ENCODE peak calls at places on chromosome 1, in seven cellular contexts. P is astrocyte of the spinal cord; M is upper lobe of right lung; E is Ammon's horn; I is epithelial cell of proximal tubule; N is esophagus muscularis mucosa; F is stimulated activated CD4-positive, alpha-beta T cell treated with anti-CD3 and anti-CD28 coated beads, Interleukin-15, amount 100 ng/mL, for 48 hours. A is an unnamed sample.

GRCh38 chr1:224632921-224633321 is 16.8 kb downstream of the CNIH3 start:
- DNase-seq in N (no peak), E (no peak), M (no peak), I (no peak), P (peak), F (no peak), A (no peak)

GRCh38 chr1:211932581-211933010 is 102.0 kb upstream of the LPGAT1 start:
- DNase-seq in E (no peak), F (no peak), N (peak), I (no peak), M (no peak), P (no peak), A (no peak)

GRCh38 chr1:165187020-165187628 is 169.4 kb downstream of the LMX1A start:
- DNase-seq in N (no peak), M (no peak), P (no peak), E (no peak), F (no peak), I (no peak), A (no peak)

GRCh38 chr1:234987415-234988159 is 141.1 kb downstream of the TOMM20 start:
- DNase-seq in N (peak), P (peak), E (no peak), M (no peak), I (no peak), F (no peak), A (peak)

GRCh38 chr1:61077676-61078521 is 4.5 kb upstream of the NFIA start:
- DNase-seq in M (peak), F (peak), N (peak), I (peak), E (peak), P (peak), A (peak)

GRCh38 chr1:44698138-44698537 is 23.6 kb downstream of the ARMH1 start:
- DNase-seq in I (no peak), F (no peak), E (no peak), N (no peak), M (no peak), P (no peak), A (no peak)

GRCh38 chr1:94988356-94988755 is 61.4 kb upstream of the CNN3 start:
- DNase-seq in M (no peak), F (no peak), P (no peak), I (no peak), N (peak), E (no peak), A (no peak)

GRCh38 chr1:240888039-240888786 is 276.3 kb upstream of the GREM2 start:
- DNase-seq in P (peak), F (no peak), I (no peak), N (no peak), M (no peak), E (no peak), A (no peak)

GRCh38 chr1:166273618-166274017 is 106.8 kb upstream of the FAM78B start:
- DNase-seq in N (no peak), E (no peak), I (no peak), F (no peak), P (no peak), M (no peak), A (no peak)

GRCh38 chr1:31859719-31860118 is 43.9 kb upstream of the SPOCD1 start:
- DNase-seq in M (no peak), E (no peak), N (no peak), F (no peak), P (no peak), I (no peak), A (no peak)

GRCh38 chr1:55588300-55588699 is 373.1 kb upstream of the USP24 start:
- DNase-seq in N (peak), E (no peak), F (no peak), I (no peak), P (no peak), M (no peak), A (no peak)

GRCh38 chr1:205258313-205259176 is 30.8 kb downstream of the TMCC2 start:
- DNase-seq in E (peak), M (no peak), F (no peak), N (no peak), I (no peak), P (peak), A (no peak)

GRCh38 chr1:87950369-87950768 is 621.7 kb downstream of the LMO4 start:
- DNase-seq in M (no peak), E (no peak), P (no peak), N (no peak), I (no peak), F (no peak), A (no peak)

GRCh38 chr1:102897537-102897936 is 210.8 kb downstream of the COL11A1 start:
- DNase-seq in I (no peak), F (no peak), N (no peak), E (no peak), M (no peak), P (peak), A (no peak)

GRCh38 chr1:1752671-1753606 is 25.3 kb downstream of the NADK start:
- DNase-seq in F (no peak), E (no peak), P (no peak), I (no peak), N (no peak), M (no peak), A (peak)

GRCh38 chr1:179047637-179048002 is 21.9 kb downstream of the FAM20B start:
- DNase-seq in P (peak), N (no peak), E (no peak), F (no peak), I (no peak), M (no peak), A (no peak)

GRCh38 chr1:2129256-2129943 is 65.2 kb downstream of the FAAP20 start:
- DNase-seq in E (no peak), F (no peak), N (no peak), M (peak), I (no peak), P (no peak), A (peak)

GRCh38 chr1:2413495-2414296 is 1.3 kb upstream of the PEX10 start:
- DNase-seq in E (no peak), M (no peak), P (no peak), F (no peak), I (no peak), N (no peak), A (no peak)

GRCh38 chr1:221274373-221274772 is 395.1 kb downstream of the HLX start:
- DNase-seq in E (no peak), N (no peak), I (no peak), F (no peak), M (no peak), P (no peak), A (no peak)

GRCh38 chr1:215568287-215568692 is 1.2 kb downstream of the KCTD3 start:
- DNase-seq in I (no peak), N (no peak), F (no peak), E (peak), P (peak), M (no peak), A (no peak)

GRCh38 chr1:243942196-243943150 is 92.4 kb upstream of the AKT3 start:
- DNase-seq in M (no peak), I (no peak), P (no peak), E (peak), N (peak), F (no peak), A (no peak)

GRCh38 chr1:154404511-154404931 is 622 bp upstream of the IL6R start:
- DNase-seq in F (no peak), P (no peak), N (no peak), E (no peak), I (no peak), M (peak), A (no peak)

GRCh38 chr1:100034465-100034864 is 64.7 kb downstream of the SLC35A3 start:
- DNase-seq in E (peak), M (no peak), P (peak), I (no peak), F (no peak), N (no peak), A (no peak)

GRCh38 chr1:3714814-3715213 is 37.4 kb upstream of the CCDC27 start:
- DNase-seq in F (no peak), E (no peak), M (no peak), N (no peak), I (no peak), P (no peak), A (no peak)

GRCh38 chr1:231036416-231036815 is 3.6 kb downstream of the FAM89A start:
- DNase-seq in E (peak), N (no peak), P (no peak), M (no peak), I (no peak), F (no peak), A (no peak)

GRCh38 chr1:3863231-3863935 is 6.1 kb downstream of the DFFB start:
- DNase-seq in M (no peak), F (no peak), E (peak), P (no peak), N (no peak), I (no peak), A (no peak)

GRCh38 chr1:55034476-55035133 is 4.7 kb upstream of the PCSK9 start:
- DNase-seq in P (no peak), F (no peak), N (no peak), M (no peak), I (no peak), E (no peak), A (no peak)

GRCh38 chr1:247442164-247442563 is 15.7 kb downstream of the OR2B11 start:
- DNase-seq in E (no peak), I (no peak), M (no peak), P (no peak), N (no peak), F (no peak), A (no peak)